ENCODE peak calls at places on chromosome 18, in four cellular contexts. V, Q, Z and U are unnamed samples.

GRCh38 chr18:12908706-12909105 is 24.7 kb upstream of the PTPN2 start:
- DNase-seq in Z (peak; percentile 5), Q (no peak), V (no peak), U (no peak)

GRCh38 chr18:44896817-44897216 is 216.1 kb downstream of the SETBP1 start:
- DNase-seq in Z (no peak), Q (no peak), V (no peak), U (no peak)

GRCh38 chr18:63881851-63882250 is 5.7 kb upstream of the SERPINB2 start:
- DNase-seq in V (peak; percentile 62), Q (no peak), Z (peak; percentile 70), U (no peak)

GRCh38 chr18:25921677-25922421 is 168.6 kb downstream of the SS18 start:
- DNase-seq in Q (peak; percentile 57), Z (peak; percentile 30), V (peak; percentile 60), U (peak; percentile 39)

GRCh38 chr18:9322730-9323129 is 11.8 kb upstream of the TWSG1 start:
- DNase-seq in V (no peak), Q (no peak), Z (no peak), U (no peak)

GRCh38 chr18:27860701-27861107 is 316.2 kb downstream of the CDH2 start:
- DNase-seq in Z (peak; percentile 44), V (no peak), Q (no peak), U (no peak)

GRCh38 chr18:74806700-74807416 is 209.2 kb downstream of the ZNF407 start:
- DNase-seq in V (peak; percentile 97), Z (peak; percentile 91), Q (peak; percentile 77), U (no peak)

GRCh38 chr18:54960197-54960596 is 936 bp upstream of the CCDC68 start:
- DNase-seq in V (no peak), Q (no peak), Z (no peak), U (no peak)

GRCh38 chr18:56575819-56576663 is 62.4 kb downstream of the TXNL1 start:
- DNase-seq in Q (peak; percentile 43), Z (peak; percentile 77), V (peak; percentile 80), U (peak; percentile 71)

GRCh38 chr18:26714739-26715138 is 150.8 kb downstream of the AQP4 start:
- DNase-seq in V (no peak), Q (no peak), Z (no peak), U (no peak)

GRCh38 chr18:76544511-76545350 is 49.7 kb upstream of the ZNF516 start:
- DNase-seq in V (no peak), Z (no peak), Q (no peak), U (no peak)

GRCh38 chr18:1618364-1618763 is 713.7 kb downstream of the ADCYAP1 start:
- DNase-seq in V (no peak), Z (no peak), Q (no peak), U (no peak)

GRCh38 chr18:5628512-5629255 is 84.9 kb upstream of the EPB41L3 start:
- DNase-seq in Z (peak; percentile 65), Q (no peak), V (peak; percentile 8), U (peak; percentile 71)

GRCh38 chr18:21682276-21683051 is 22.1 kb downstream of the ABHD3 start:
- DNase-seq in V (no peak), Z (peak; percentile 76), Q (no peak), U (peak; percentile 68)

GRCh38 chr18:21457179-21457535 is 143.3 kb downstream of the ESCO1 start:
- DNase-seq in V (no peak), Q (no peak), Z (peak; percentile 40), U (no peak)

GRCh38 chr18:13159579-13159978 is 59.0 kb upstream of the LDLRAD4 start:
- DNase-seq in Z (peak; percentile 70), V (peak; percentile 81), Q (peak; percentile 44), U (peak; percentile 77)

GRCh38 chr18:75293591-75293990 is 83.0 kb downstream of the TSHZ1 start:
- DNase-seq in Z (no peak), V (no peak), Q (no peak), U (no peak)

GRCh38 chr18:56351911-56352502 is 286.4 kb downstream of the TXNL1 start:
- DNase-seq in Z (peak; percentile 4), Q (no peak), V (no peak), U (peak; percentile 56)

GRCh38 chr18:8400193-8400752 is 209.0 kb upstream of the RAB12 start:
- DNase-seq in Q (no peak), Z (no peak), V (no peak), U (no peak)

GRCh38 chr18:38009335-38009734 is 443.7 kb upstream of the CELF4 start:
- DNase-seq in Q (no peak), Z (no peak), V (no peak), U (no peak)

GRCh38 chr18:79497638-79498081 is 101.9 kb downstream of the NFATC1 start:
- DNase-seq in V (no peak), Q (no peak), Z (no peak), U (no peak)

GRCh38 chr18:79677840-79678239 is 1.8 kb upstream of the CTDP1 start:
- DNase-seq in V (no peak), Q (no peak), Z (no peak), U (no peak)

GRCh38 chr18:9642799-9643445 is 28.6 kb upstream of the PPP4R1 start:
- DNase-seq in Q (no peak), Z (peak; percentile 46), V (peak; percentile 35), U (no peak)

GRCh38 chr18:39627936-39628335 is 2062.3 kb upstream of the CELF4 start:
- DNase-seq in Z (no peak), V (no peak), Q (no peak), U (no peak)

GRCh38 chr18:13835202-13835601 is 11.3 kb downstream of the MC5R start:
- DNase-seq in Q (no peak), V (no peak), Z (no peak), U (peak; percentile 22)

GRCh38 chr18:40249390-40250080 is 1705.5 kb upstream of the PIK3C3 start:
- DNase-seq in Q (no peak), Z (no peak), V (no peak), U (no peak)

GRCh38 chr18:62939925-62940324 is 224.6 kb downstream of the PHLPP1 start:
- DNase-seq in Q (no peak), V (no peak), Z (no peak), U (no peak)

GRCh38 chr18:9673296-9674251 is 34.5 kb upstream of the RAB31 start:
- DNase-seq in V (peak; percentile 94), Z (peak; percentile 85), Q (peak; percentile 90), U (peak; percentile 44)

GRCh38 chr18:56831988-56832387 is 180.8 kb downstream of the WDR7 start:
- DNase-seq in Q (no peak), Z (no peak), V (no peak), U (peak; percentile 8)

GRCh38 chr18:68448736-68449135 is 266.2 kb downstream of the TMX3 start:
- DNase-seq in Q (no peak), V (peak; percentile 55), Z (peak; percentile 82), U (no peak)

GRCh38 chr18:72868666-72869661 is 1.2 kb upstream of the NETO1 start:
- DNase-seq in Z (no peak), Q (no peak), V (no peak), U (peak; percentile 42)

GRCh38 chr18:78244779-78245178 is 734.8 kb upstream of the SALL3 start:
- DNase-seq in Z (no peak), V (no peak), Q (no peak), U (no peak)

GRCh38 chr18:77131652-77132368 is 773 bp downstream of the MBP start:
- DNase-seq in Z (peak; percentile 37), Q (no peak), V (peak; percentile 45), U (peak; percentile 45)

GRCh38 chr18:24273596-24273995 is 124.0 kb downstream of the OSBPL1A start:
- DNase-seq in V (peak; percentile 81), Q (no peak), Z (peak; percentile 29), U (no peak)

GRCh38 chr18:8948471-8949149 is 153.9 kb upstream of the NDUFV2 start:
- DNase-seq in Q (no peak), V (peak; percentile 93), Z (peak; percentile 96), U (no peak)

GRCh38 chr18:1149709-1150108 is 245.0 kb downstream of the ADCYAP1 start:
- DNase-seq in Z (no peak), V (no peak), Q (no peak), U (no peak)

GRCh38 chr18:21684731-21685130 is 19.8 kb downstream of the ABHD3 start:
- DNase-seq in Z (no peak), Q (no peak), V (no peak), U (no peak)

GRCh38 chr18:31929273-31929672 is 13.7 kb downstream of the TRAPPC8 start:
- DNase-seq in Q (no peak), V (no peak), Z (no peak), U (no peak)

GRCh38 chr18:49544362-49544761 is 17.5 kb upstream of the LIPG start:
- DNase-seq in Z (no peak), V (no peak), Q (no peak), U (no peak)

GRCh38 chr18:49548266-49548665 is 13.6 kb upstream of the LIPG start:
- DNase-seq in V (peak; percentile 29), Q (peak; percentile 22), Z (peak; percentile 48), U (no peak)

GRCh38 chr18:49550621-49551020 is 11.2 kb upstream of the LIPG start:
- DNase-seq in V (no peak), Z (no peak), Q (no peak), U (no peak)

GRCh38 chr18:49547701-49548100 is 14.2 kb upstream of the LIPG start:
- DNase-seq in V (no peak), Q (no peak), Z (peak; percentile 32), U (no peak)

GRCh38 chr18:49546719-49547273 is 15.1 kb upstream of the LIPG start:
- DNase-seq in V (no peak), Z (no peak), Q (no peak), U (no peak)
- TF ChIP-seq EZH2phosphoT487 in V (no peak), Z (no peak), Q (no peak), U (no peak)

GRCh38 chr18:3233433-3234168 is 13.8 kb upstream of the MYOM1 start:
- DNase-seq in Q (no peak), Z (no peak), V (no peak), U (no peak)
- H3K9ac ChIP-seq in Q (no peak overlapping the region), Z (no peak overlapping the region), V (no peak overlapping the region), U (no peak overlapping the region)

GRCh38 chr18:36308711-36309435 is 11.4 kb downstream of the FHOD3 start:
- DNase-seq in Z (no peak), Q (no peak), V (no peak), U (no peak)

GRCh38 chr18:36309436-36310391 is 12.2 kb downstream of the FHOD3 start:
- DNase-seq in V (peak; percentile 86), Z (peak; percentile 98), Q (peak; percentile 82), U (no peak)

GRCh38 chr18:36304723-36305122 is 7.2 kb downstream of the FHOD3 start:
- DNase-seq in Q (no peak), Z (no peak), V (no peak), U (no peak)

GRCh38 chr18:36305375-36305774 is 7.9 kb downstream of the FHOD3 start:
- DNase-seq in Z (no peak), V (no peak), Q (no peak), U (no peak)

GRCh38 chr18:36307513-36307912 is 10.0 kb downstream of the FHOD3 start:
- DNase-seq in Z (peak; percentile 62), V (no peak), Q (no peak), U (no peak)
- H3K4me1 ChIP-seq in Z (peaks cover 40% of the 10 kb centered on the region), V (peaks cover 58% of the 10 kb centered on the region), Q (peaks cover 31% of the 10 kb centered on the region), U (peaks cover 24% of the 10 kb centered on the region)

GRCh38 chr18:3595282-3596273 is 145.6 kb downstream of the TGIF1 start:
- DNase-seq in Q (no peak), V (peak; percentile 92), Z (peak; percentile 96), U (no peak)
- TF ChIP-seq EZH2phosphoT487 in Q (no peak), V (no peak), Z (no peak), U (no peak)

GRCh38 chr18:48833701-48834394 is 116.9 kb downstream of the SMAD7 start:
- DNase-seq in Q (no peak), Z (no peak), V (peak; percentile 26), U (no peak)
- H3K9ac ChIP-seq in Q (peak overlapping the region; percentile 44), Z (peak overlapping the region; percentile 57), V (peak overlapping the region; percentile 44), U (no peak overlapping the region)